ENCODE peak calls at places on chromosomes 6 and 20, in eight cellular contexts. One of them, this sample, is unnamed.

GRCh38 chr6:151121900-151122299 is 117.9 kb upstream of the AKAP12 start:
- DNase-seq in ovary: peak; percentile 70
- DNase-seq in OCI-LY7: no peak
- DNase-seq in fibroblast of pulmonary artery: no peak
- DNase-seq in SK-N-SH: no peak
- DNase-seq in kidney epithelial cell: no peak
- DNase-seq in small intestine: no peak
- DNase-seq in skeletal muscle cell: no peak
- DNase-seq in this sample: peak; percentile 30

GRCh38 chr6:149032599-149033405 is 284.7 kb upstream of the TAB2 start:
- DNase-seq in ovary: peak; percentile 50
- DNase-seq in OCI-LY7: no peak
- DNase-seq in fibroblast of pulmonary artery: peak; percentile 92
- DNase-seq in SK-N-SH: peak; percentile 26
- DNase-seq in kidney epithelial cell: no peak
- DNase-seq in small intestine: no peak
- DNase-seq in skeletal muscle cell: peak; percentile 82
- DNase-seq in this sample: peak; percentile 92

GRCh38 chr20:5188736-5189135 is 61.9 kb downstream of the CDS2 start:
- DNase-seq in ovary: no peak
- DNase-seq in OCI-LY7: no peak
- DNase-seq in fibroblast of pulmonary artery: no peak
- DNase-seq in SK-N-SH: no peak
- DNase-seq in kidney epithelial cell: no peak
- DNase-seq in small intestine: no peak
- DNase-seq in skeletal muscle cell: no peak
- DNase-seq in this sample: no peak

GRCh38 chr6:75396005-75396800 is 97.4 kb downstream of the FILIP1 start:
- DNase-seq in ovary: no peak
- DNase-seq in OCI-LY7: no peak
- DNase-seq in fibroblast of pulmonary artery: no peak
- DNase-seq in SK-N-SH: no peak
- DNase-seq in kidney epithelial cell: no peak
- DNase-seq in small intestine: no peak
- DNase-seq in skeletal muscle cell: no peak
- DNase-seq in this sample: peak; percentile 49

GRCh38 chr20:63320041-63320511 is 27.1 kb downstream of the COL20A1 start:
- DNase-seq in ovary: no peak
- DNase-seq in OCI-LY7: no peak
- DNase-seq in fibroblast of pulmonary artery: no peak
- DNase-seq in SK-N-SH: no peak
- DNase-seq in kidney epithelial cell: no peak
- DNase-seq in small intestine: no peak
- DNase-seq in skeletal muscle cell: no peak
- DNase-seq in this sample: no peak

GRCh38 chr6:38138374-38138773 is 318.8 kb downstream of the ZFAND3 start:
- DNase-seq in ovary: no peak
- DNase-seq in OCI-LY7: no peak
- DNase-seq in fibroblast of pulmonary artery: no peak
- DNase-seq in SK-N-SH: no peak
- DNase-seq in kidney epithelial cell: no peak
- DNase-seq in small intestine: no peak
- DNase-seq in skeletal muscle cell: no peak
- DNase-seq in this sample: no peak

GRCh38 chr20:32672982-32673727 is 586 bp downstream of the C20orf203 start:
- DNase-seq in ovary: no peak
- DNase-seq in OCI-LY7: peak; percentile 82
- DNase-seq in fibroblast of pulmonary artery: no peak
- DNase-seq in SK-N-SH: no peak
- DNase-seq in kidney epithelial cell: no peak
- DNase-seq in small intestine: no peak
- DNase-seq in skeletal muscle cell: no peak
- DNase-seq in this sample: no peak

GRCh38 chr20:46317685-46318177 is 9.4 kb upstream of the CDH22 start:
- DNase-seq in ovary: no peak
- DNase-seq in OCI-LY7: no peak
- DNase-seq in fibroblast of pulmonary artery: no peak
- DNase-seq in SK-N-SH: no peak
- DNase-seq in kidney epithelial cell: no peak
- DNase-seq in small intestine: no peak
- DNase-seq in skeletal muscle cell: no peak
- DNase-seq in this sample: no peak

GRCh38 chr6:42113929-42114636 is 28.3 kb downstream of the C6orf132 start:
- DNase-seq in ovary: no peak
- DNase-seq in OCI-LY7: no peak
- DNase-seq in fibroblast of pulmonary artery: no peak
- DNase-seq in SK-N-SH: no peak
- DNase-seq in kidney epithelial cell: no peak
- DNase-seq in small intestine: peak; percentile 95
- DNase-seq in skeletal muscle cell: no peak
- DNase-seq in this sample: no peak

GRCh38 chr6:89216411-89216810 is 747 bp downstream of the GABRR1 start:
- DNase-seq in ovary: no peak
- DNase-seq in OCI-LY7: no peak
- DNase-seq in fibroblast of pulmonary artery: no peak
- DNase-seq in SK-N-SH: no peak
- DNase-seq in kidney epithelial cell: no peak
- DNase-seq in small intestine: no peak
- DNase-seq in skeletal muscle cell: no peak
- DNase-seq in this sample: no peak

GRCh38 chr6:148934534-148934933 is 187.7 kb downstream of the UST start:
- DNase-seq in ovary: peak; percentile 47
- DNase-seq in OCI-LY7: no peak
- DNase-seq in fibroblast of pulmonary artery: peak; percentile 52
- DNase-seq in SK-N-SH: no peak
- DNase-seq in kidney epithelial cell: no peak
- DNase-seq in small intestine: no peak
- DNase-seq in skeletal muscle cell: no peak
- DNase-seq in this sample: peak; percentile 69

GRCh38 chr6:138107078-138107751 is at the start of gene PERP:
- DNase-seq in ovary: peak; percentile 61
- DNase-seq in OCI-LY7: no peak
- DNase-seq in fibroblast of pulmonary artery: peak; percentile 30
- DNase-seq in SK-N-SH: peak; percentile 42
- DNase-seq in kidney epithelial cell: no peak
- DNase-seq in small intestine: peak; percentile 90
- DNase-seq in skeletal muscle cell: no peak
- DNase-seq in this sample: peak; percentile 58

GRCh38 chr6:47741807-47742206 is 40.0 kb upstream of the OPN5 start:
- DNase-seq in ovary: no peak
- DNase-seq in OCI-LY7: no peak
- DNase-seq in fibroblast of pulmonary artery: peak; percentile 30
- DNase-seq in SK-N-SH: no peak
- DNase-seq in kidney epithelial cell: peak; percentile 64
- DNase-seq in small intestine: peak; percentile 6
- DNase-seq in skeletal muscle cell: no peak
- DNase-seq in this sample: peak; percentile 33

GRCh38 chr6:109922851-109923250 is 55.3 kb upstream of the GPR6 start:
- DNase-seq in ovary: no peak
- DNase-seq in OCI-LY7: no peak
- DNase-seq in fibroblast of pulmonary artery: no peak
- DNase-seq in SK-N-SH: no peak
- DNase-seq in kidney epithelial cell: no peak
- DNase-seq in small intestine: no peak
- DNase-seq in skeletal muscle cell: no peak
- DNase-seq in this sample: no peak

GRCh38 chr20:63854766-63855362 is 6.4 kb upstream of the ABHD16B start:
- DNase-seq in ovary: peak; percentile 53
- DNase-seq in OCI-LY7: no peak
- DNase-seq in fibroblast of pulmonary artery: no peak
- DNase-seq in SK-N-SH: peak; percentile 68
- DNase-seq in kidney epithelial cell: no peak
- DNase-seq in small intestine: no peak
- DNase-seq in skeletal muscle cell: no peak
- DNase-seq in this sample: no peak

GRCh38 chr6:139081485-139081884 is 52.9 kb downstream of the ABRACL start:
- DNase-seq in ovary: no peak
- DNase-seq in OCI-LY7: no peak
- DNase-seq in fibroblast of pulmonary artery: no peak
- DNase-seq in SK-N-SH: no peak
- DNase-seq in kidney epithelial cell: no peak
- DNase-seq in small intestine: no peak
- DNase-seq in skeletal muscle cell: no peak
- DNase-seq in this sample: no peak

GRCh38 chr6:137051790-137052472 is 7.2 kb upstream of the IL20RA start:
- DNase-seq in ovary: no peak
- DNase-seq in OCI-LY7: no peak
- DNase-seq in fibroblast of pulmonary artery: no peak
- DNase-seq in SK-N-SH: no peak
- DNase-seq in kidney epithelial cell: no peak
- DNase-seq in small intestine: peak; percentile 28
- DNase-seq in skeletal muscle cell: no peak
- DNase-seq in this sample: no peak

DNA sequence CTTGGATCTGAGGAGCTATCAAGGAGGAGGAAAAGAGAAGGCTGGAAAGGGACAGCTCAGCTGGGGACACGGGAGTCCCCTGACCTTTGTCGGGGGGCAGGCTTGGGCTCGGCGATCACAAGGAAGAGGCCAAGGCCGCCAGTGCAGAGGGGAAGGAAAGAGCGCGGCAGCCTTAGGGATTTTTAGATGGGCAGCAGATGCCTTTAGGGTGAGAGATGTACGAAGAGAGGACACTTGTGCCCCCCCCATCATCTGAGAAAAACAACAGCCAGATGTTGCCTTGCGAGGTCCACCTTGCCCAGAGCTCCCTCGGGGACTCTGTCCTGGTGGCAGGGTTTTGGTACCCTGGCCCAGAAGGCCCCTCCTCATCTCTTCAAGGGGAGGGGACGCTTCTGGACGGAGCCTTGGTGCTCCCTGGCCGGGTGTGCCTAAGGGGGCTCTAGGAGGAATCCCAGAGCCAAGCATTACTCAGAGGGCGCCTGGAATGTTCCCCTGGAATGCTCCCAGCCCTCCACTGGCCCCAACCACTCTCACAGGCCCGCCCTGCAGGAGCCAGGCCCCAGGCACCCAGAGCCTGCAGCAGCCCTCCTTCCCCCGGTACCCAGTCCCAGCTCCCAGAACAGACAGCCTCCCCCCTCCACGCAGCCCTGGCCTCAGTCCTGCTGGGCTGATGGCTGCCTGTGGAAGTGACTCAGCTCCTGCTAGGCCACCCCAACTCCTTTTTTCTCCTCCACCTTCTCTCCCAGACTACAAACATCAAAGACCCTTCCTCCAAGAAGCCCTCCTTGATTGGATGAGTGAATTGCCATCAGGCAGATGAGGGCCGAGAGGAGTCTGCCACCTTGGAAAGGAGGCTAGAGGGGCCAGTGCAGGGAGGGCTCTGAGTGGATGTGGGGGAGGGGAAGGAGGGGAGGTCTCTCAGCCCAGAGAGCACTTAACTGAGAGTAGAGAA is 1.8 kb downstream of the ADAM33 start:
- DNase-seq in ovary: peak; percentile 79
- DNase-seq in OCI-LY7: no peak
- DNase-seq in fibroblast of pulmonary artery: peak; percentile 50
- DNase-seq in SK-N-SH: peak; percentile 59
- DNase-seq in kidney epithelial cell: no peak
- DNase-seq in small intestine: no peak
- DNase-seq in skeletal muscle cell: peak; percentile 63
- DNase-seq in this sample: peak; percentile 55
- H3K4me3 ChIP-seq in ovary: peak overlapping the region; percentile 62
- H3K4me3 ChIP-seq in OCI-LY7: no peak overlapping the region
- H3K4me3 ChIP-seq in fibroblast of pulmonary artery: peak overlapping the region; percentile 51
- H3K4me3 ChIP-seq in SK-N-SH: no peak overlapping the region
- H3K4me3 ChIP-seq in kidney epithelial cell: no peak overlapping the region
- H3K4me3 ChIP-seq in small intestine: no peak overlapping the region
- H3K4me3 ChIP-seq in skeletal muscle cell: peak overlapping the region; percentile 50
- H3K4me3 ChIP-seq in this sample: peak overlapping the region; percentile 60

GRCh38 chr6:33172307-33173227 is 19.7 kb downstream of the COL11A2 start:
- DNase-seq in ovary: no peak
- DNase-seq in OCI-LY7: peak; percentile 35
- DNase-seq in fibroblast of pulmonary artery: peak; percentile 41
- DNase-seq in SK-N-SH: no peak
- DNase-seq in kidney epithelial cell: no peak
- DNase-seq in small intestine: peak; percentile 42
- DNase-seq in skeletal muscle cell: no peak
- DNase-seq in this sample: peak; percentile 55
- H3K4me3 ChIP-seq in ovary: no peak overlapping the region
- H3K4me3 ChIP-seq in OCI-LY7: no peak overlapping the region
- H3K4me3 ChIP-seq in fibroblast of pulmonary artery: no peak overlapping the region
- H3K4me3 ChIP-seq in SK-N-SH: no peak overlapping the region
- H3K4me3 ChIP-seq in kidney epithelial cell: no peak overlapping the region
- H3K4me3 ChIP-seq in small intestine: no peak overlapping the region
- H3K4me3 ChIP-seq in skeletal muscle cell: no peak overlapping the region
- H3K4me3 ChIP-seq in this sample: no peak overlapping the region

DNA sequence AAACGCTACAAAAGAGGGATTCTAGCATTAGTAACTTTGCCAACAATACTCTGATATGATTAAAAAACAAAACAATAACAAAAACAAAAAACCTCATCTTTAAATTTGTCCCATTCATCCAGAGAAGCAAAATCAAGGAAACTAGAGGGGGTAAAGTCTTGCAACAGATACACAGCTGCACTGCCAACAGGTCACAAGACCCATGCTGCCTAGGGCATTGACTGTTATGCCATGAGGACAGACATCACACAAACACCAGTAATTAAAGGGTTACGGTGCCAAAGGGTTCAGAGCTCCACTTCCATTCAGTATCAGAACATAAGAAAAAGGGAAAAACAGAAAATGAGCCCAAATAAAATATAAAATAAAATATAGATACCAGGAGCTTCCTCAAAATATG is 1.6 kb downstream of the TBC1D20 start:
- DNase-seq in ovary: no peak
- DNase-seq in OCI-LY7: no peak
- DNase-seq in fibroblast of pulmonary artery: peak; percentile 38
- DNase-seq in SK-N-SH: peak; percentile 40
- DNase-seq in kidney epithelial cell: no peak
- DNase-seq in small intestine: peak; percentile 9
- DNase-seq in skeletal muscle cell: no peak
- DNase-seq in this sample: peak; percentile 38
- H3K4me3 ChIP-seq in ovary: no peak overlapping the region
- H3K4me3 ChIP-seq in OCI-LY7: peak overlapping the region; percentile 85
- H3K4me3 ChIP-seq in fibroblast of pulmonary artery: peak overlapping the region; percentile 84
- H3K4me3 ChIP-seq in SK-N-SH: peak overlapping the region; percentile 88
- H3K4me3 ChIP-seq in kidney epithelial cell: peak overlapping the region; percentile 9
- H3K4me3 ChIP-seq in small intestine: no peak overlapping the region
- H3K4me3 ChIP-seq in skeletal muscle cell: peak overlapping the region; percentile 74
- H3K4me3 ChIP-seq in this sample: peak overlapping the region; percentile 78

GRCh38 chr6:158474961-158475343 is 84.9 kb upstream of the TMEM181 start:
- DNase-seq in ovary: no peak
- DNase-seq in OCI-LY7: no peak
- DNase-seq in fibroblast of pulmonary artery: peak; percentile 31
- DNase-seq in SK-N-SH: no peak
- DNase-seq in kidney epithelial cell: no peak
- DNase-seq in small intestine: peak; percentile 38
- DNase-seq in skeletal muscle cell: no peak
- DNase-seq in this sample: peak; percentile 29

GRCh38 chr6:158475344-158476302 is 84.3 kb upstream of the TMEM181 start:
- DNase-seq in ovary: no peak
- DNase-seq in OCI-LY7: no peak
- DNase-seq in fibroblast of pulmonary artery: peak; percentile 48
- DNase-seq in SK-N-SH: no peak
- DNase-seq in kidney epithelial cell: peak; percentile 68
- DNase-seq in small intestine: peak; percentile 39
- DNase-seq in skeletal muscle cell: peak; percentile 70
- DNase-seq in this sample: peak; percentile 49

GRCh38 chr6:158480989-158481388 is 78.9 kb upstream of the TMEM181 start:
- DNase-seq in ovary: no peak
- DNase-seq in OCI-LY7: no peak
- DNase-seq in fibroblast of pulmonary artery: no peak
- DNase-seq in SK-N-SH: no peak
- DNase-seq in kidney epithelial cell: no peak
- DNase-seq in small intestine: no peak
- DNase-seq in skeletal muscle cell: no peak
- DNase-seq in this sample: no peak

GRCh38 chr6:158472453-158472852 is 87.4 kb upstream of the TMEM181 start:
- DNase-seq in ovary: no peak
- DNase-seq in OCI-LY7: no peak
- DNase-seq in fibroblast of pulmonary artery: no peak
- DNase-seq in SK-N-SH: peak; percentile 43
- DNase-seq in kidney epithelial cell: no peak
- DNase-seq in small intestine: peak; percentile 76
- DNase-seq in skeletal muscle cell: no peak
- DNase-seq in this sample: no peak

GRCh38 chr6:158476389-158476788 is 83.5 kb upstream of the TMEM181 start:
- DNase-seq in ovary: no peak
- DNase-seq in OCI-LY7: no peak
- DNase-seq in fibroblast of pulmonary artery: no peak
- DNase-seq in SK-N-SH: no peak
- DNase-seq in kidney epithelial cell: no peak
- DNase-seq in small intestine: no peak
- DNase-seq in skeletal muscle cell: no peak
- DNase-seq in this sample: no peak
- H3K4me3 ChIP-seq in ovary: no peak overlapping the region
- H3K4me3 ChIP-seq in OCI-LY7: no peak overlapping the region
- H3K4me3 ChIP-seq in fibroblast of pulmonary artery: no peak overlapping the region
- H3K4me3 ChIP-seq in SK-N-SH: no peak overlapping the region
- H3K4me3 ChIP-seq in kidney epithelial cell: no peak overlapping the region
- H3K4me3 ChIP-seq in small intestine: no peak overlapping the region
- H3K4me3 ChIP-seq in skeletal muscle cell: no peak overlapping the region
- H3K4me3 ChIP-seq in this sample: no peak overlapping the region